ENCODE peak calls at places on chromosomes 5 and 9, in four cellular contexts. Q, B, S and A are unnamed samples. For H3K4me1, the result is how much of the 10 kb centered on the place peaks cover.

GRCh38 chr9:26326473-26327044 is 566.0 kb downstream of the CAAP1 start:
- DNase-seq in B (peak), S (peak), Q (no peak), A (no peak)

GRCh38 chr5:3537942-3538341 is 57.7 kb upstream of the IRX1 start:
- DNase-seq in B (no peak), Q (no peak), S (no peak), A (no peak)

GRCh38 chr9:137244486-137245449 is 3.7 kb downstream of the TUBB4B start:
- DNase-seq in S (no peak), B (no peak), Q (no peak), A (no peak)

GRCh38 chr5:125117556-125117955 is 371.1 kb upstream of the ZNF608 start:
- DNase-seq in B (no peak), Q (no peak), S (no peak), A (no peak)

GRCh38 chr9:34984049-34984448 is 5.5 kb upstream of the DNAJB5 start:
- DNase-seq in B (no peak), Q (no peak), S (peak), A (no peak)

GRCh38 chr5:82291429-82291828 is 13.3 kb upstream of the RPS23 start:
- DNase-seq in S (no peak), Q (no peak), B (no peak), A (no peak)

GRCh38 chr5:28165116-28165515 is 1126.7 kb upstream of the CDH9 start:
- DNase-seq in B (no peak), S (peak), Q (no peak), A (no peak)

GRCh38 chr9:134427153-134427782 is 101.0 kb downstream of the RXRA start:
- DNase-seq in Q (no peak), S (no peak), B (no peak), A (no peak)

GRCh38 chr9:110303136-110303535 is 34.5 kb downstream of the TXNDC8 start:
- DNase-seq in S (no peak), Q (no peak), B (no peak), A (no peak)

GRCh38 chr9:35500130-35500748 is 10.3 kb downstream of the RUSC2 start:
- DNase-seq in B (peak), S (no peak), Q (no peak), A (no peak)

GRCh38 chr9:34380511-34381315 is 4.0 kb upstream of the MYORG start:
- DNase-seq in Q (peak), B (peak), S (peak), A (no peak)

GRCh38 chr9:14891332-14891731 is 18.9 kb downstream of the FREM1 start:
- DNase-seq in S (no peak), Q (no peak), B (no peak), A (no peak)

GRCh38 chr9:85723220-85723619 is 18.5 kb downstream of the AGTPBP1 start:
- DNase-seq in B (no peak), S (no peak), Q (peak), A (no peak)

GRCh38 chr9:4301302-4301701 is 1.4 kb upstream of the GLIS3 start:
- DNase-seq in S (no peak), Q (no peak), B (no peak), A (no peak)

DNA sequence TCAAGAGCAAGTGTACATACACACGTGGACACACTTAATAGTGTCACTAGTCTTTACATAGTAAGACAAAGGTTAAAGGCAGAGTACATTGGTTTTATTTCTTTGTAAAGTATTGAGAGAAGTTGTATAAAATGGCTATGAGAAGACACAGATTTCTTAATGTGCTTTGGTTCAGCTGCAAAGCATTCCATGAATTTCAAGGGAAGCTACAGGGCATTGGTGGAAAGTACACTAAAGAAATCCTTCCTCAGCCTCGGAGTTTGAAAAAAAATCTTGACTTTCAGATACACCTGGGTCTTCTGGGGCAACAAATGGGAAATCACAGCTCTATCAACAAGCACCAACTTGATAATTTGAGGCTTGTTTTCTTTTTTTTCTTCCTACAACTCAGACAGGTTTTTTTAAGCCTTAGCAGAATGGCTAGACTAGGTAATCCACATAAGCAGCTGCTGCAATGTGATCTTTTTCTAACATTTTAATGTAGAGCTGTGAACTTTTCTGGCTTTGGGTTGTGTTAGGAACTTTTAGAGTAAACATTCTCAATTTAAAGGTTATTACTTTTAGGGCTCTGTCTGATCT is 140.4 kb upstream of the FST start:
- DNase-seq in Q (no peak), B (no peak), S (no peak), A (no peak)
- H3K4me1 ChIP-seq in Q (under half), B (under half), S (under half), A (under half)

DNA sequence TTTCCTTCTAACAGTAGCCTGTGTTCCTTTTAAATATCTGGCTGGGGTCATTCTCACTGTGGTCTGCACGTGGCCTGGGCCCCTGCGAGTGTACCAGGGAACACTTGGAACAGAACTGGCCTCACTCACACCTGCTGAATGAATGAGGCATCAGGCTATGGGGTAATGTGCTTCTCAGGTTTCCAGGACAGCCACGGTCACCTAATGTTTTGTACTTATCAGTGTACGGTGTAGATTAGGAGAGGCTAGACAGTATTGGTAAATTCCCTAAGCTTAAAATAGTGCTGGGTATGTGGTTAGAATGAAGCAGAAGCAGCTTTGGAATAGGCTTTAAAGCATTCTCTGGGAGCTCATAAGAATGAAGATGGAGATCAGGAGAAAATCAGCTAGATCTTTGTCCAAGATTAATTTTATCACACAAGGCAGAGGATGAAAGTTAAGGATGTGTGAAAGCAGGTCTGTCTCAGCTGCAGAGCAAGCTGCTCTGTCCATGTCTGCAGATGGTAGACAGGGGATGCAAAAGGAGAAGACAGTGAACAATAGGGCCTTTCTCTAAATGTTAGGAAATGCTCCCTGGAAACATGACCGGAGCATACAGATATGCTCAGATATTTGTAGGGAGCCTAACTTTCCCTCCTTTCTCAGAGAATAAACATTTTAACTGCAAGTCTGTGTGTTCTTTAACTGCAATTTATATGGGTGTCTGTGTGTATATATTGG is 267.5 kb downstream of the NR3C1 start:
- DNase-seq in S (no peak), B (no peak), Q (no peak), A (no peak)
- TF ChIP-seq POLR2A in S (no peak), B (no peak), Q (no peak), A (no peak)

GRCh38 chr9:122366074-122366672 is 4.7 kb upstream of the PTGS1 start:
- DNase-seq in S (peak), Q (no peak), B (no peak), A (no peak)
- H3K4me1 ChIP-seq in S (under half), Q (under half), B (under half), A (half or more)

GRCh38 chr9:20621553-20622329 is 558 bp downstream of the MLLT3 start:
- DNase-seq in S (peak), Q (peak), B (peak), A (peak)
- TF ChIP-seq POLR2A in S (no peak), Q (no peak), B (peak), A (no peak)

DNA sequence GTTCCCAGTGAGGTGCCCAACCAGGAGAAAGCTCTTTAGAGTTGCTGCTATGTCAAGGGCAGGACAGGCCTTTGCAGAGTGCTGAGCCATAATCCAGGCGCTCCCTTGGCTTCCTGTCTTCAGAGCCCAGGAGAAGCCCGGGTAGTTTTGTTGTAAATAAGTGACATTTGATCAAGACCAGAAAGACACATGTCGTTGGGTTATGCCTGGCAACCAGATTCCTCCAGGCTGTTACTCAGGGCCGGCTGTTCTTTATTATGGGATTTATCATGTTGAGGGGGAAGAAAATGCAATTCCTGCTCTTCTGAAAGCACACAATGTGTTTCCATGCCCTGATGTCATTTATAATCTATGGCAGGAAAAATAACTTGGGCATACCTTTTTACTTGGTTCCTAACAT is 39.3 kb upstream of the SEMA4D start:
- DNase-seq in B (no peak), S (no peak), Q (no peak), A (no peak)
- H3K4me1 ChIP-seq in B (under half), S (under half), Q (under half), A (under half)

GRCh38 chr5:180860887-180861822 is at the start of gene ZFP62:
- DNase-seq in S (peak), B (peak), Q (peak), A (peak)
- TF ChIP-seq POLR2A in S (peak), B (peak), Q (no peak), A (no peak)

GRCh38 chr5:101271416-101271815 is 368.3 kb upstream of the ST8SIA4 start:
- DNase-seq in Q (no peak), S (no peak), B (no peak), A (no peak)

GRCh38 chr5:101271945-101272344 is 368.9 kb upstream of the ST8SIA4 start:
- DNase-seq in S (no peak), B (no peak), Q (no peak), A (no peak)
- H3K4me1 ChIP-seq in S (under half), B (under half), Q (under half), A (under half)

DNA sequence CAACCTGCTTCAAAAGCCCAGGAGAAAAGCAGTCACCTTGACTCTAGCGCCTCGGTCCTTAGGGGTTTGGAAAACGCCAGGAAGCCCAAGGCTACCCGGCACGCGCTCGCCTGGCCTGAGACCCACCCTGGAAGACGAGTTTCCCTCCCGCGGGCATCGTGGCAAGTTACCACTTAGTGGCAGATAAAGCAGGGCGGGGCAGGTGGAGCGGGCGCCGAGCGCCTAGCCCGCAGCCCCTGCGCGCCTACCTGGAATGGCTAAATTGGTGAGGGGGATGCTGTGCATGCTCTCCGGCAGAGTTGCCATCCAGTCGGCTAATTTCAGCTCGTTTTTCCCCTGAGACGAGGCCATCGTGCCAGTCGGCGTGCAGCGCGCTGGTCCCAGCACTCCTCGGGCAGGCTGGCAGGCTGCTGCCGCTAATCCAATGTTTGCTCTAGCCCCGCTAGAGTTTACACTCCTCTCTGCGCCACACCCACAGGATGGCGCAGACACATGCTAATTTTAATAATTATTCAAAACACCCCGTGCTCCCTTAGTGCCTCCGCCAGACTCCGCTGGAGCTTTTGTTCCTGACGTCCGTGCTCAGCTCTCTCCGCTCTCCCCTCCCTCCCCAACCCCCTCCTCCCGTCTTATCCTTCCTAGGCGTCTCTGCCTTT is at the start of gene PLCXD3:
- DNase-seq in S (no peak), B (peak), Q (peak), A (no peak)
- TF ChIP-seq POLR2A in S (no peak), B (no peak), Q (peak), A (no peak)

GRCh38 chr5:32388429-32389111 is 56.0 kb downstream of the ZFR start:
- DNase-seq in B (no peak), Q (no peak), S (no peak), A (no peak)
- H3K4me1 ChIP-seq in B (under half), Q (under half), S (under half), A (under half)

DNA sequence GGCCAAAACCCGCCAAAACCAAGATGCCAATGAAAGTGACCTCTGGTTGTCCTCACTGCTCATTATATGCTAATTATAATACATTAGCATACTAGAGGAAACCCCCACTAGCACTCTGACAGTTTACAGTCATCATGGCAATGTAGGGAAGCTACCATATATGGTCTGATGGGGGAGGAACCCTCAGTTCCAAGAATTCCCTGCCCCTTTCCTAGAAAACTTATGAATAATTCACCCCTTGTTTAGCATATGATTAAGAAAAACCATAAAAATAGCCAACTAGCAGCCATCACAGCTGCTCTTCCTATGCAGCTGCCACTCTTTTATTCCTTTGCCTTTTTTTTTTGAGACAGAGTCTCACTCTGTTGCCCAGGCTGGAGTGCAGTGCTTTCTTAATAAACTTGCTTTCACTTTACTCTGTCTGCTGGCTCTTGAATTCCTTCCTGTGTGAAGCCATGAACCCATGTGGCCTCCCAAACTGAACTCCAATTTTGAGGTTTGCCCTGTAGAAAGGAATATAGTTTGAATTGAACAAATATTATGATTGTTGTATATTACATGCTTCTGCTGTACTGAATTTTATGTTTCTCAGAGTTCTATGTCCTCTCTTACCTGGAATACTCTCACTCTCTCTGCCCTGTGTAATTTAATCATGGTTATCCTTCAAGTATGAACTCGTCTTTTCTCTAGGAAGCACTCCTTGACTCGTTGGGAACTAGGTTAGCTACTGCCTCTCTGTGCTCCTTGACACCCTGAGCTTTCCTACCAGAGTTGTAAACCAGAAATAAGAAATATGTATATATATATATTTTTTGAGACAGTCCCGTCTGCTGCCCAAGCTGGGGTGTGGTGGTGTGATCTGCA is 59.8 kb downstream of the KIAA1958 start:
- DNase-seq in B (no peak), S (no peak), Q (no peak), A (no peak)
- TF ChIP-seq POLR2A in B (no peak), S (no peak), Q (no peak), A (no peak)